ENCODE peak calls at places on chromosomes 12 and 14, in seven cellular contexts. One of them, this sample, is unnamed.

GRCh38 chr12:617304-617915 is 45.8 kb downstream of the NINJ2 start:
- DNase-seq in hepatocyte: peak; percentile 50
- DNase-seq in lung: peak; percentile 73
- DNase-seq in HepG2: peak; percentile 77
- DNase-seq in CD4-positive, CD25-positive, alpha-beta regulatory T cell: no peak
- DNase-seq in cardiac muscle cell: peak; percentile 85
- DNase-seq in tibial artery: peak; percentile 42
- DNase-seq in this sample: no peak

GRCh38 chr12:31041033-31041564 is 32.6 kb upstream of the DDX11 start:
- DNase-seq in cardiac muscle cell: no peak
- DNase-seq in tibial artery: no peak
- DNase-seq in HepG2: no peak
- DNase-seq in hepatocyte: no peak
- DNase-seq in lung: no peak
- DNase-seq in CD4-positive, CD25-positive, alpha-beta regulatory T cell: no peak
- DNase-seq in this sample: no peak

GRCh38 chr12:6230321-6231110 is 30.3 kb downstream of the CD9 start:
- DNase-seq in lung: peak; percentile 72
- DNase-seq in cardiac muscle cell: peak; percentile 60
- DNase-seq in hepatocyte: peak; percentile 50
- DNase-seq in CD4-positive, CD25-positive, alpha-beta regulatory T cell: peak; percentile 60
- DNase-seq in HepG2: peak; percentile 92
- DNase-seq in tibial artery: peak; percentile 69
- DNase-seq in this sample: peak; percentile 79

GRCh38 chr14:51867753-51868152 is 7.3 kb downstream of the GNG2 start:
- DNase-seq in lung: no peak
- DNase-seq in CD4-positive, CD25-positive, alpha-beta regulatory T cell: no peak
- DNase-seq in HepG2: no peak
- DNase-seq in cardiac muscle cell: no peak
- DNase-seq in tibial artery: no peak
- DNase-seq in hepatocyte: no peak
- DNase-seq in this sample: peak; percentile 48

GRCh38 chr14:99497894-99498293 is 16.7 kb downstream of the CCNK start:
- DNase-seq in CD4-positive, CD25-positive, alpha-beta regulatory T cell: no peak
- DNase-seq in lung: no peak
- DNase-seq in cardiac muscle cell: no peak
- DNase-seq in HepG2: no peak
- DNase-seq in tibial artery: no peak
- DNase-seq in hepatocyte: no peak
- DNase-seq in this sample: no peak

GRCh38 chr12:26226629-26227375 is 31.4 kb downstream of the SSPN start:
- DNase-seq in cardiac muscle cell: peak; percentile 33
- DNase-seq in tibial artery: peak; percentile 30
- DNase-seq in hepatocyte: peak; percentile 51
- DNase-seq in CD4-positive, CD25-positive, alpha-beta regulatory T cell: no peak
- DNase-seq in lung: no peak
- DNase-seq in HepG2: no peak
- DNase-seq in this sample: no peak

GRCh38 chr14:20503905-20504304 is 1.4 kb upstream of the RNASE10 start:
- DNase-seq in cardiac muscle cell: no peak
- DNase-seq in hepatocyte: no peak
- DNase-seq in lung: no peak
- DNase-seq in HepG2: no peak
- DNase-seq in tibial artery: no peak
- DNase-seq in CD4-positive, CD25-positive, alpha-beta regulatory T cell: no peak
- DNase-seq in this sample: no peak

GRCh38 chr14:98138666-98139065 is 1133.3 kb downstream of the BCL11B start:
- DNase-seq in HepG2: no peak
- DNase-seq in lung: peak; percentile 32
- DNase-seq in cardiac muscle cell: peak; percentile 22
- DNase-seq in CD4-positive, CD25-positive, alpha-beta regulatory T cell: peak; percentile 53
- DNase-seq in hepatocyte: peak; percentile 55
- DNase-seq in tibial artery: no peak
- DNase-seq in this sample: peak; percentile 37

GRCh38 chr12:21346542-21347205 is 12.0 kb upstream of the SLCO1A2 start:
- DNase-seq in HepG2: no peak
- DNase-seq in lung: no peak
- DNase-seq in cardiac muscle cell: no peak
- DNase-seq in hepatocyte: no peak
- DNase-seq in tibial artery: no peak
- DNase-seq in CD4-positive, CD25-positive, alpha-beta regulatory T cell: no peak
- DNase-seq in this sample: no peak

GRCh38 chr12:31682136-31682962 is 22.9 kb downstream of the ETFBKMT start:
- DNase-seq in HepG2: peak; percentile 81
- DNase-seq in hepatocyte: peak; percentile 79
- DNase-seq in tibial artery: peak; percentile 30
- DNase-seq in CD4-positive, CD25-positive, alpha-beta regulatory T cell: peak; percentile 44
- DNase-seq in lung: peak; percentile 59
- DNase-seq in cardiac muscle cell: peak; percentile 92
- DNase-seq in this sample: peak; percentile 54

GRCh38 chr14:63508033-63508432 is 35.1 kb downstream of the PPP2R5E start:
- DNase-seq in cardiac muscle cell: no peak
- DNase-seq in tibial artery: no peak
- DNase-seq in hepatocyte: no peak
- DNase-seq in HepG2: peak; percentile 48
- DNase-seq in CD4-positive, CD25-positive, alpha-beta regulatory T cell: no peak
- DNase-seq in lung: peak; percentile 38
- DNase-seq in this sample: no peak

GRCh38 chr12:97643961-97644360 is 181.4 kb downstream of the RMST start:
- DNase-seq in HepG2: no peak
- DNase-seq in lung: no peak
- DNase-seq in cardiac muscle cell: no peak
- DNase-seq in hepatocyte: no peak
- DNase-seq in tibial artery: no peak
- DNase-seq in CD4-positive, CD25-positive, alpha-beta regulatory T cell: no peak
- DNase-seq in this sample: no peak

GRCh38 chr12:94109154-94109553 is 39.2 kb upstream of the PLXNC1 start:
- DNase-seq in tibial artery: no peak
- DNase-seq in HepG2: no peak
- DNase-seq in lung: no peak
- DNase-seq in CD4-positive, CD25-positive, alpha-beta regulatory T cell: no peak
- DNase-seq in hepatocyte: peak; percentile 83
- DNase-seq in cardiac muscle cell: peak; percentile 43
- DNase-seq in this sample: no peak

GRCh38 chr14:72443991-72444431 is 449.9 kb downstream of the DPF3 start:
- DNase-seq in HepG2: no peak
- DNase-seq in lung: no peak
- DNase-seq in tibial artery: no peak
- DNase-seq in CD4-positive, CD25-positive, alpha-beta regulatory T cell: no peak
- DNase-seq in cardiac muscle cell: no peak
- DNase-seq in hepatocyte: no peak
- DNase-seq in this sample: peak; percentile 34

GRCh38 chr12:15688202-15688736 is 100.9 kb downstream of the EPS8 start:
- DNase-seq in HepG2: no peak
- DNase-seq in tibial artery: peak; percentile 78
- DNase-seq in CD4-positive, CD25-positive, alpha-beta regulatory T cell: no peak
- DNase-seq in lung: peak; percentile 36
- DNase-seq in hepatocyte: no peak
- DNase-seq in cardiac muscle cell: peak; percentile 47
- DNase-seq in this sample: no peak

GRCh38 chr12:103680591-103681065 is 93.6 kb downstream of the STAB2 start:
- DNase-seq in tibial artery: peak; percentile 25
- DNase-seq in CD4-positive, CD25-positive, alpha-beta regulatory T cell: no peak
- DNase-seq in lung: peak; percentile 49
- DNase-seq in hepatocyte: no peak
- DNase-seq in HepG2: no peak
- DNase-seq in cardiac muscle cell: peak; percentile 84
- DNase-seq in this sample: no peak

GRCh38 chr14:71137536-71138235 is 230.4 kb downstream of the PCNX1 start:
- DNase-seq in CD4-positive, CD25-positive, alpha-beta regulatory T cell: no peak
- DNase-seq in tibial artery: no peak
- DNase-seq in hepatocyte: no peak
- DNase-seq in cardiac muscle cell: no peak
- DNase-seq in lung: no peak
- DNase-seq in HepG2: no peak
- DNase-seq in this sample: no peak

GRCh38 chr12:3090238-3091029 is 13.3 kb downstream of the TSPAN9 start:
- DNase-seq in tibial artery: no peak
- DNase-seq in cardiac muscle cell: no peak
- DNase-seq in CD4-positive, CD25-positive, alpha-beta regulatory T cell: no peak
- DNase-seq in lung: no peak
- DNase-seq in HepG2: peak; percentile 29
- DNase-seq in hepatocyte: no peak
- DNase-seq in this sample: no peak

GRCh38 chr12:1551496-1551895 is 42.9 kb downstream of the FBXL14 start:
- DNase-seq in tibial artery: no peak
- DNase-seq in lung: no peak
- DNase-seq in cardiac muscle cell: no peak
- DNase-seq in hepatocyte: no peak
- DNase-seq in HepG2: no peak
- DNase-seq in CD4-positive, CD25-positive, alpha-beta regulatory T cell: no peak
- DNase-seq in this sample: no peak

GRCh38 chr14:20603813-20604212 is 12.6 kb upstream of the RNASE12 start:
- DNase-seq in cardiac muscle cell: no peak
- DNase-seq in lung: no peak
- DNase-seq in CD4-positive, CD25-positive, alpha-beta regulatory T cell: no peak
- DNase-seq in hepatocyte: no peak
- DNase-seq in tibial artery: no peak
- DNase-seq in HepG2: no peak
- DNase-seq in this sample: no peak

GRCh38 chr12:112979281-112979680 is 962 bp downstream of the OAS2 start:
- DNase-seq in cardiac muscle cell: no peak
- DNase-seq in lung: no peak
- DNase-seq in HepG2: no peak
- DNase-seq in tibial artery: peak; percentile 35
- DNase-seq in CD4-positive, CD25-positive, alpha-beta regulatory T cell: peak; percentile 10
- DNase-seq in hepatocyte: no peak
- DNase-seq in this sample: peak; percentile 29

GRCh38 chr14:22547948-22548750 is 40.9 kb downstream of the DAD1 start:
- DNase-seq in CD4-positive, CD25-positive, alpha-beta regulatory T cell: no peak
- DNase-seq in hepatocyte: no peak
- DNase-seq in HepG2: no peak
- DNase-seq in tibial artery: no peak
- DNase-seq in lung: no peak
- DNase-seq in cardiac muscle cell: no peak
- DNase-seq in this sample: no peak

GRCh38 chr12:34604631-34605509 is 582.6 kb downstream of the ALG10 start:
- DNase-seq in hepatocyte: no peak
- DNase-seq in tibial artery: no peak
- DNase-seq in HepG2: no peak
- DNase-seq in lung: no peak
- DNase-seq in CD4-positive, CD25-positive, alpha-beta regulatory T cell: no peak
- DNase-seq in cardiac muscle cell: no peak
- DNase-seq in this sample: no peak
- H3K9me3 ChIP-seq in hepatocyte: no peaks in the 10 kb centered on the region
- H3K9me3 ChIP-seq in tibial artery: peaks cover 85% of the 10 kb centered on the region
- H3K9me3 ChIP-seq in HepG2: peaks cover 81% of the 10 kb centered on the region
- H3K9me3 ChIP-seq in lung: peaks cover 81% of the 10 kb centered on the region
- H3K9me3 ChIP-seq in CD4-positive, CD25-positive, alpha-beta regulatory T cell: peaks cover 80% of the 10 kb centered on the region
- H3K9me3 ChIP-seq in cardiac muscle cell: no peaks in the 10 kb centered on the region
- H3K9me3 ChIP-seq in this sample: no peaks in the 10 kb centered on the region

GRCh38 chr12:12461923-12462315 is 100.7 kb downstream of the DUSP16 start:
- DNase-seq in cardiac muscle cell: no peak
- DNase-seq in CD4-positive, CD25-positive, alpha-beta regulatory T cell: no peak
- DNase-seq in lung: no peak
- DNase-seq in HepG2: no peak
- DNase-seq in hepatocyte: no peak
- DNase-seq in tibial artery: no peak
- DNase-seq in this sample: no peak

GRCh38 chr12:12456637-12457036 is 99.8 kb downstream of the BORCS5 start:
- DNase-seq in tibial artery: no peak
- DNase-seq in hepatocyte: no peak
- DNase-seq in HepG2: no peak
- DNase-seq in lung: no peak
- DNase-seq in cardiac muscle cell: peak; percentile 76
- DNase-seq in CD4-positive, CD25-positive, alpha-beta regulatory T cell: no peak
- DNase-seq in this sample: no peak

GRCh38 chr12:12465522-12465921 is 97.1 kb downstream of the DUSP16 start:
- DNase-seq in cardiac muscle cell: no peak
- DNase-seq in CD4-positive, CD25-positive, alpha-beta regulatory T cell: no peak
- DNase-seq in tibial artery: no peak
- DNase-seq in hepatocyte: no peak
- DNase-seq in lung: no peak
- DNase-seq in HepG2: no peak
- DNase-seq in this sample: no peak

GRCh38 chr12:12466157-12466556 is 96.5 kb downstream of the DUSP16 start:
- DNase-seq in tibial artery: no peak
- DNase-seq in CD4-positive, CD25-positive, alpha-beta regulatory T cell: peak; percentile 62
- DNase-seq in lung: no peak
- DNase-seq in cardiac muscle cell: no peak
- DNase-seq in hepatocyte: no peak
- DNase-seq in HepG2: no peak
- DNase-seq in this sample: peak; percentile 55

GRCh38 chr12:12461281-12461922 is 101.3 kb downstream of the DUSP16 start:
- DNase-seq in hepatocyte: no peak
- DNase-seq in HepG2: no peak
- DNase-seq in lung: no peak
- DNase-seq in cardiac muscle cell: no peak
- DNase-seq in tibial artery: no peak
- DNase-seq in CD4-positive, CD25-positive, alpha-beta regulatory T cell: no peak
- DNase-seq in this sample: no peak
- H3K4me1 ChIP-seq in hepatocyte: no peaks in the 10 kb centered on the region
- H3K4me1 ChIP-seq in HepG2: peaks cover 6% of the 10 kb centered on the region
- H3K4me1 ChIP-seq in lung: no peaks in the 10 kb centered on the region
- H3K4me1 ChIP-seq in cardiac muscle cell: no peaks in the 10 kb centered on the region
- H3K4me1 ChIP-seq in tibial artery: peaks cover 6% of the 10 kb centered on the region
- H3K4me1 ChIP-seq in CD4-positive, CD25-positive, alpha-beta regulatory T cell: peaks cover 57% of the 10 kb centered on the region
- H3K4me1 ChIP-seq in this sample: peaks cover 25% of the 10 kb centered on the region

GRCh38 chr12:62730649-62731377 is 204.1 kb downstream of the PPM1H start:
- DNase-seq in CD4-positive, CD25-positive, alpha-beta regulatory T cell: no peak
- DNase-seq in tibial artery: peak; percentile 41
- DNase-seq in cardiac muscle cell: peak; percentile 69
- DNase-seq in HepG2: no peak
- DNase-seq in hepatocyte: no peak
- DNase-seq in lung: no peak
- DNase-seq in this sample: no peak
- H3K27ac ChIP-seq in CD4-positive, CD25-positive, alpha-beta regulatory T cell: no peak overlapping the region
- H3K27ac ChIP-seq in tibial artery: peak overlapping the region; percentile 61
- H3K27ac ChIP-seq in cardiac muscle cell: no peak overlapping the region
- H3K27ac ChIP-seq in HepG2: no peak overlapping the region
- H3K27ac ChIP-seq in hepatocyte: peak overlapping the region; percentile 46
- H3K27ac ChIP-seq in lung: no peak overlapping the region
- H3K27ac ChIP-seq in this sample: no peak overlapping the region

GRCh38 chr14:106291626-106292025 is 765.2 kb downstream of the TMEM121 start:
- DNase-seq in tibial artery: no peak
- DNase-seq in CD4-positive, CD25-positive, alpha-beta regulatory T cell: no peak
- DNase-seq in HepG2: no peak
- DNase-seq in lung: no peak
- DNase-seq in hepatocyte: no peak
- DNase-seq in cardiac muscle cell: no peak
- DNase-seq in this sample: no peak

GRCh38 chr14:106287506-106287905 is 761.1 kb downstream of the TMEM121 start:
- DNase-seq in HepG2: no peak
- DNase-seq in CD4-positive, CD25-positive, alpha-beta regulatory T cell: no peak
- DNase-seq in hepatocyte: no peak
- DNase-seq in tibial artery: no peak
- DNase-seq in lung: no peak
- DNase-seq in cardiac muscle cell: no peak
- DNase-seq in this sample: no peak

DNA sequence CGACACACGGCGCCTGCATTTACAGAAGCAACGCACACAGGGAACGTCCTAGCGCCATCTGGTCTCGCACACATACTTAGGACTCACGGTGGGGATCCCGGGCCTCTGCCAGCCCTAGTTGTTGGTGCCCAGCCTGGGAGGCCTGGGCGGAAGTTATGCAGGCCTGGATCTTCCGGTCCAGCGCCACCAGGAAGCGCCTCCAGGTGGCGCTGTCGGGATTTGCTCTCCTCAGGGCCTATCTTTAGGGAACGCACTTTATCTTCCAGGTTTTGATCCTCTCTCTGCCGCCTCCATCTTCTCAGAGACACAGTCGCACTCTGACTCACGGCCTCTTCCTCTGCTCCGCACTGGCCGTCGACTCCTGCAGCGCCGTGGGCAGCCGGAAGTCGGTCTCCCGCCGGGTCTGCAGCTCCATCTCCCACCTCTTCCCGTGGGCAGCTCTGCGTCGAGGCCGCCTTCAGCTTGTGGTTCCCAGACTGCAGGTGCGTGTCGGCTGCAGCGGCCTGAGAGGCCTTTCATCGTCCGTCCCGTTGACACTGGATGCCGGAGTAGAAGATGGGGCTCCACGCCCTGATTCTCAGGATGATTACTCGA is 760.4 kb downstream of the TMEM121 start:
- DNase-seq in HepG2: no peak
- DNase-seq in cardiac muscle cell: no peak
- DNase-seq in lung: no peak
- DNase-seq in hepatocyte: no peak
- DNase-seq in CD4-positive, CD25-positive, alpha-beta regulatory T cell: no peak
- DNase-seq in tibial artery: no peak
- DNase-seq in this sample: no peak
- H3K9me3 ChIP-seq in HepG2: no peaks in the 10 kb centered on the region
- H3K9me3 ChIP-seq in cardiac muscle cell: no peaks in the 10 kb centered on the region
- H3K9me3 ChIP-seq in lung: peaks cover 3% of the 10 kb centered on the region
- H3K9me3 ChIP-seq in hepatocyte: no peaks in the 10 kb centered on the region
- H3K9me3 ChIP-seq in CD4-positive, CD25-positive, alpha-beta regulatory T cell: no peaks in the 10 kb centered on the region
- H3K9me3 ChIP-seq in tibial artery: no peaks in the 10 kb centered on the region
- H3K9me3 ChIP-seq in this sample: no peaks in the 10 kb centered on the region

This sample was measured in CD8-positive, alpha-beta memory T cell.